ENCODE peak calls at places on chromosomes 4 and X, in six cellular contexts. S is HepG2, M is WTC11, Q is H1, B is GM12878, C is K562. Y is an unnamed sample.

GRCh38 chrX:103215037-103215767 is at the start of gene BEX4:
- DNase-seq in M (peak), B (no peak), C (peak), Q (peak), S (no peak), Y (peak)

GRCh38 chrX:12971282-12972003 is 3.5 kb upstream of the TMSB4X start:
- DNase-seq in Q (no peak), M (no peak), C (no peak), S (no peak), B (no peak), Y (no peak)

GRCh38 chr4:10442976-10443375 is 14.2 kb downstream of the ZNF518B start:
- DNase-seq in M (no peak), S (no peak), B (no peak), Q (no peak), C (no peak), Y (no peak)

GRCh38 chr4:16916719-16917337 is 18.4 kb upstream of the LDB2 start:
- DNase-seq in B (peak), M (peak), S (peak), Q (peak), C (peak), Y (peak)

GRCh38 chrX:100417671-100418070 is 7.6 kb upstream of the PCDH19 start:
- DNase-seq in S (no peak), Q (no peak), C (no peak), B (no peak), M (no peak), Y (peak)

GRCh38 chrX:10282490-10282889 is 125.7 kb downstream of the CLCN4 start:
- DNase-seq in S (no peak), Q (no peak), B (no peak), C (no peak), M (peak), Y (peak)

GRCh38 chrX:110001702-110002299 is 1.1 kb upstream of the TMEM164 start:
- DNase-seq in C (peak), Q (no peak), S (no peak), B (no peak), M (no peak), Y (no peak)

GRCh38 chr4:29829067-29829466 is 891.1 kb upstream of the PCDH7 start:
- DNase-seq in S (no peak), Q (no peak), C (no peak), M (no peak), B (no peak), Y (no peak)

GRCh38 chr4:159677521-159677920 is 574.6 kb downstream of the RAPGEF2 start:
- DNase-seq in B (no peak), C (no peak), M (no peak), Q (no peak), S (no peak), Y (no peak)

GRCh38 chr4:15198070-15198727 is 195.9 kb downstream of the CPEB2 start:
- DNase-seq in B (no peak), Q (peak), S (no peak), C (no peak), M (peak), Y (peak)

GRCh38 chrX:22534643-22535042 is 261.9 kb downstream of the CBLL2 start:
- DNase-seq in S (no peak), C (no peak), Q (no peak), M (no peak), B (no peak), Y (no peak)

GRCh38 chr4:85147481-85148076 is 181.1 kb upstream of the WDFY3 start:
- DNase-seq in B (peak), Q (no peak), M (peak), S (peak), C (peak), Y (peak)

GRCh38 chrX:132493095-132493494 is 4.3 kb upstream of the MBNL3 start:
- DNase-seq in B (no peak), S (peak), M (no peak), Q (no peak), C (no peak), Y (no peak)

GRCh38 chr4:15605537-15605936 is 49.6 kb downstream of the FBXL5 start:
- DNase-seq in S (no peak), Q (no peak), M (no peak), C (no peak), B (no peak), Y (peak)

GRCh38 chr4:173182403-173182802 is 13.8 kb downstream of the GALNT7 start:
- DNase-seq in S (no peak), Q (no peak), M (no peak), C (no peak), B (no peak), Y (no peak)

GRCh38 chr4:116862592-116862991 is 222.8 kb downstream of the TRAM1L1 start:
- DNase-seq in B (no peak), C (no peak), S (no peak), M (no peak), Q (no peak), Y (no peak)

GRCh38 chrX:24378706-24379105 is 18.3 kb downstream of the SUPT20HL1 start:
- DNase-seq in B (no peak), C (no peak), S (no peak), Q (no peak), M (no peak), Y (no peak)

GRCh38 chrX:10233173-10233572 is 76.4 kb downstream of the CLCN4 start:
- DNase-seq in S (no peak), C (no peak), B (no peak), M (no peak), Q (no peak), Y (no peak)

GRCh38 chr4:56731857-56732256 is 50.8 kb upstream of the HOPX start:
- DNase-seq in B (no peak), M (no peak), C (peak), S (no peak), Q (no peak), Y (peak)

GRCh38 chr4:147741190-147741788 is 9.4 kb downstream of the ARHGAP10 start:
- DNase-seq in Q (no peak), C (no peak), S (no peak), M (no peak), B (no peak), Y (no peak)

GRCh38 chr4:71460368-71460767 is 121.5 kb downstream of the SLC4A4 start:
- DNase-seq in M (no peak), S (no peak), B (no peak), Q (no peak), C (no peak), Y (no peak)

GRCh38 chr4:158766419-158767044 is 2.3 kb upstream of the FNIP2 start:
- DNase-seq in B (no peak), S (no peak), C (no peak), Q (no peak), M (no peak), Y (no peak)

GRCh38 chrX:68163446-68163845 is 269.8 kb downstream of the OPHN1 start:
- DNase-seq in B (no peak), S (no peak), M (no peak), C (no peak), Q (no peak), Y (no peak)

GRCh38 chr4:95209942-95210341 is 338.8 kb downstream of the UNC5C start:
- DNase-seq in M (no peak), Q (no peak), S (no peak), B (no peak), C (no peak), Y (no peak)

GRCh38 chr4:3305610-3306371 is 13.0 kb downstream of the RGS12 start:
- DNase-seq in Q (no peak), S (no peak), M (peak), B (no peak), C (peak), Y (no peak)

GRCh38 chr4:106809083-106809482 is 227.0 kb downstream of the DKK2 start:
- DNase-seq in Q (no peak), S (peak), C (no peak), B (no peak), M (no peak), Y (peak)

GRCh38 chrX:113512700-113513395 is 672.2 kb upstream of the AMOT start:
- DNase-seq in S (no peak), B (no peak), C (no peak), M (no peak), Q (no peak), Y (no peak)

GRCh38 chrX:110224926-110225617 is 92.8 kb downstream of the AMMECR1 start:
- DNase-seq in B (no peak), M (no peak), C (no peak), Q (no peak), S (no peak), Y (no peak)

GRCh38 chr4:7291372-7292135 is 99.2 kb downstream of the SORCS2 start:
- DNase-seq in C (no peak), B (no peak), S (no peak), Q (no peak), M (no peak), Y (no peak)

GRCh38 chr4:38354421-38354820 is 309.6 kb upstream of the KLF3 start:
- DNase-seq in B (no peak), S (no peak), M (no peak), Q (no peak), C (no peak), Y (no peak)

GRCh38 chrX:152881289-152881688 is 16.6 kb upstream of the ZNF185 start:
- DNase-seq in C (no peak), M (no peak), B (no peak), Q (no peak), S (no peak), Y (no peak)

GRCh38 chrX:133746593-133746992 is 238.8 kb downstream of the GPC3 start:
- DNase-seq in S (no peak), C (no peak), Q (no peak), B (no peak), M (no peak), Y (no peak)

GRCh38 chrX:71496476-71496875 is 36.4 kb upstream of the OGT start:
- DNase-seq in C (no peak), Q (no peak), S (no peak), M (no peak), B (no peak), Y (no peak)

GRCh38 chr4:138225477-138225876 is 16.7 kb downstream of the SLC7A11 start:
- DNase-seq in S (no peak), Q (no peak), B (no peak), C (no peak), M (no peak), Y (no peak)

GRCh38 chr4:845836-846251 is 19.9 kb upstream of the CPLX1 start:
- DNase-seq in Q (no peak), M (no peak), B (no peak), S (no peak), C (no peak), Y (no peak)
- TF ChIP-seq CREB1 in Q (no peak), M (no peak), B (no peak), S (no peak), C (no peak), Y (no peak)

DNA sequence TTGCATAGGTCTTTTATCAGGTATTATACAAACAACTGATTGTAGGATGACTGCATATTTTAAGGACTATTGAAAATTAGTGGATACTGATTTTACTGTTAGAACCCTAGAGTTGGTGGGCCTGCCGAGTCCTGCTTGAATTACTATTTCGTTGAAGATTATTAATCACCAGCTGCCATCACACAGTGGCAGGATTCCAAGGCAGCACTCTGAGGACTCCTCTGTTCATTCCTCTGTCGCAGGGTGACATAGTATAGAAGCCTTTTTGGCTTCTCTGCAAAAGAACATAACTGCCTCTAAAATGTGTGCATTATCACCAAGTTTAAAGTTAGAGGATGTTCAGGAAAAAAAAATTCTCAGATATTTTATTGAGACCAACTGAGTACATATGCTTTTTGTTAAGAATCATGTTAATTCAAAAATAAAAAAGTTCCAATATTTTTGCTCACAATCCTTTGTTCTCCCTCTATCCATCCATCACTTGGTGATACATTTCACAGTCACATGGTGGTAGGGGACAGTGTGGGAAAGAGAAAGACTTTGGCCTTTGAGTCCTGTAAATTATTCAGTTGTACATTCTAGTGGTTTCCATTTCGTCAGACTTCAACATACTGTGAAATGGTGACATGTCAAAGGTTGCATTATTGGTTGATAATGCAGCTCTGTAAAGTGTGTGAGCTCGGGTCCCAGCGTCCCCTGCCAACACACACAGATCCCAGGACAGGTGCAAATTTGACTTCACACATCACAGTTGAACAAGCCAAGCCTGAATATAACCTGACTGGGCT is 332.5 kb downstream of the GRID2 start:
- DNase-seq in M (no peak), S (no peak), C (no peak), B (no peak), Q (no peak), Y (no peak)
- TF ChIP-seq CREB1 in M (no peak), S (no peak), C (no peak), B (no peak), Q (no peak), Y (no peak)

DNA sequence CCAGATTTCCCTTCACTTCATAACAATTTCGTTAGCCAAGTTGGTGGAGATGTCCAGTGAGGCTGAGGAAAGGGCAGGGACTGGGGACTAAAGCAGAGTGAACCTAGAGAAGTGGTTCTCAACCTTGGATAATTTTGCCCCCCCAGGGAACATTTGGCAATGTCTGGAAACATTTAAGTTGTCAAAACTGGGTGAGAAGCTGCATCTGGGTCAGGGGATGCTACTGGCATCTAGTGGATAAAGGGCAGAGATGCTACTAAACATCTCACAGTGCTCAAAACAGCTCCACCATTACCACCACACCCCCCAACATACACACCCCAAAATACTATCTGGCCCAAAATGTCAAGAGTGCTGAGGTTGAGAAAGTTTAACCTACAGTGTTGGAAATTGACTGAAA is 32.0 kb upstream of the FGF16 start:
- DNase-seq in S (no peak), Q (no peak), B (no peak), M (no peak), C (no peak), Y (peak)
- TF ChIP-seq CREB1 in S (no peak), Q (no peak), B (no peak), M (no peak), C (no peak), Y (no peak)

DNA sequence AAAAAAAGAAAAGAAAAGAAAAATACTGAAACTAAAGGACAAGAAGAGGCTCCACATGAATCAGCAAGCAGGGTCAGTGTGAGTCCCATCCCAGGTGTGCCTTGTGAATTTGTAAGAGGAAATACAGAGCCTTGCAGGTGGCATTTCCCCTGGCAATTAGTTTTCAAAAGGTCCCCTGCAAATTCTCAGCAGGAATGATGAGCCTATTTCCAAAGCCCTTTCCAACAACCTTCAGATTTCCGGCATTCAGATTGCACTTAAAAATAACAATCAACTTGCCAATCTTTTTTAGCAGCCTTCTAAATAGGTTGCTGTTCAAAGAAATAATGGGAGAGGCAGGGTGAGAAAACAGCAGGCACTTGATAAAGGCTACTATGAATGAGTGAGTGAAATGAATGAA is 66.4 kb upstream of the OR13H1 start:
- DNase-seq in C (no peak), S (no peak), M (peak), B (no peak), Q (no peak), Y (peak)
- TF ChIP-seq CREB1 in C (no peak), S (no peak), M (no peak), B (no peak), Q (no peak), Y (no peak)

Y was measured in GM23338.